ENCODE peak calls at places on chromosomes 3 and 15, in seven cellular contexts. R, V, S, P, C, O and X are unnamed samples.

GRCh38 chr3:179921500-179921899 is 115.2 kb downstream of the PEX5L start:
- DNase-seq in R (peak; percentile 92), O (no peak), C (no peak), S (no peak), V (no peak), P (no peak), X (no peak)

GRCh38 chr3:104582092-104582491 is 784.6 kb upstream of the ALCAM start:
- DNase-seq in P (no peak), O (no peak), R (no peak), V (no peak), S (no peak), C (no peak), X (no peak)

GRCh38 chr15:59991919-59992318 is 12.2 kb upstream of the FOXB1 start:
- DNase-seq in O (no peak), V (no peak), R (no peak), S (no peak), P (no peak), C (no peak), X (no peak)

GRCh38 chr15:33113666-33114483 is 80.6 kb downstream of the FMN1 start:
- DNase-seq in R (no peak), V (no peak), O (no peak), S (no peak), C (no peak), P (no peak), X (no peak)

GRCh38 chr15:52440414-52440813 is 88.3 kb downstream of the MYO5A start:
- DNase-seq in P (peak; percentile 31), C (peak; percentile 6), R (no peak), O (no peak), V (no peak), S (peak; percentile 83), X (no peak)

GRCh38 chr15:78718257-78718656 is 77.2 kb upstream of the CHRNB4 start:
- DNase-seq in C (no peak), P (no peak), R (no peak), O (no peak), V (no peak), S (no peak), X (no peak)

GRCh38 chr3:122513386-122514122 is 1.2 kb downstream of the KPNA1 start:
- DNase-seq in R (no peak), P (no peak), V (no peak), O (no peak), S (no peak), C (no peak), X (peak; percentile 50)

GRCh38 chr3:146177072-146177936 is 16.3 kb upstream of the PLOD2 start:
- DNase-seq in S (no peak), C (no peak), R (no peak), P (no peak), V (no peak), O (no peak), X (no peak)

GRCh38 chr15:34049096-34049495 is 10.1 kb upstream of the AVEN start:
- DNase-seq in O (no peak), R (no peak), P (no peak), V (no peak), C (no peak), S (peak; percentile 91), X (peak; percentile 27)

GRCh38 chr3:137191133-137191923 is 233.5 kb downstream of the IL20RB start:
- DNase-seq in O (no peak), R (no peak), P (no peak), S (no peak), V (peak; percentile 23), C (no peak), X (no peak)

GRCh38 chr3:11643212-11644087 is at the start of gene VGLL4:
- DNase-seq in C (peak; percentile 59), V (peak; percentile 91), R (peak; percentile 83), S (peak; percentile 94), O (peak; percentile 13), P (peak; percentile 65), X (peak; percentile 67)

GRCh38 chr15:53359038-53359437 is 400.4 kb downstream of the WDR72 start:
- DNase-seq in V (no peak), S (no peak), C (no peak), O (no peak), P (no peak), R (no peak), X (no peak)

GRCh38 chr3:150528359-150528797 is 17.9 kb downstream of the SERP1 start:
- DNase-seq in C (no peak), P (no peak), R (peak; percentile 44), O (no peak), V (no peak), S (peak; percentile 31), X (peak; percentile 38)

GRCh38 chr3:133330542-133330941 is 69.3 kb upstream of the BFSP2 start:
- DNase-seq in V (no peak), O (no peak), C (no peak), S (no peak), P (no peak), R (no peak), X (no peak)

GRCh38 chr15:76983588-76984379 is 11.1 kb upstream of the PSTPIP1 start:
- DNase-seq in V (no peak), C (no peak), O (no peak), S (no peak), P (no peak), R (no peak), X (no peak)

GRCh38 chr3:50606596-50606995 is 5.0 kb downstream of the CISH start:
- DNase-seq in P (no peak), O (no peak), V (no peak), C (no peak), R (peak; percentile 78), S (no peak), X (no peak)

GRCh38 chr3:29280675-29281264 is at the start of gene RBMS3:
- DNase-seq in V (peak; percentile 58), O (no peak), S (peak; percentile 97), P (peak; percentile 0), C (no peak), R (peak; percentile 50), X (peak; percentile 11)

GRCh38 chr15:57138260-57138895 is 219.9 kb downstream of the TCF12 start:
- DNase-seq in O (no peak), V (peak; percentile 26), S (peak; percentile 91), P (no peak), R (no peak), C (no peak), X (peak; percentile 19)

GRCh38 chr3:81958967-81959625 is 197.7 kb upstream of the GBE1 start:
- DNase-seq in O (no peak), V (no peak), C (no peak), R (no peak), P (no peak), S (no peak), X (no peak)

GRCh38 chr3:32304510-32304909 is 66.0 kb downstream of the CMTM8 start:
- DNase-seq in P (no peak), V (no peak), O (no peak), R (no peak), C (no peak), S (peak; percentile 43), X (peak; percentile 20)

GRCh38 chr3:77686560-77686959 is 646.7 kb downstream of the ROBO2 start:
- DNase-seq in V (no peak), O (no peak), R (no peak), S (no peak), C (no peak), P (no peak), X (no peak)

GRCh38 chr3:197680955-197681521 is 55.7 kb downstream of the RUBCN start:
- DNase-seq in P (no peak), O (no peak), S (peak; percentile 9), V (peak; percentile 92), C (no peak), R (no peak), X (no peak)

GRCh38 chr3:65884072-65884471 is 154.6 kb downstream of the MAGI1 start:
- DNase-seq in C (no peak), P (no peak), O (no peak), R (no peak), V (no peak), S (no peak), X (no peak)

GRCh38 chr3:14487086-14487485 is 53.1 kb downstream of the GRIP2 start:
- DNase-seq in S (no peak), P (no peak), C (no peak), O (no peak), R (no peak), V (no peak), X (no peak)

GRCh38 chr3:150877303-150877702 is 27.9 kb downstream of the MINDY4B start:
- DNase-seq in V (no peak), P (no peak), R (peak; percentile 37), C (no peak), S (peak; percentile 68), O (no peak), X (no peak)

GRCh38 chr15:90876512-90877170 is 7.7 kb upstream of the FES start:
- DNase-seq in O (no peak), R (no peak), P (no peak), V (no peak), S (no peak), C (no peak), X (no peak)

GRCh38 chr3:28347374-28348285 is 891 bp upstream of the ZCWPW2 start:
- DNase-seq in C (no peak), O (no peak), V (no peak), R (peak; percentile 29), P (no peak), S (peak; percentile 84), X (peak; percentile 1)

GRCh38 chr15:71011503-71012155 is 103.6 kb upstream of the THSD4 start:
- DNase-seq in C (no peak), S (peak; percentile 71), V (peak; percentile 29), O (no peak), R (no peak), P (no peak), X (peak; percentile 83)

GRCh38 chr3:99250821-99251355 is 349.4 kb upstream of the DCBLD2 start:
- DNase-seq in V (no peak), O (no peak), P (no peak), S (peak; percentile 71), C (no peak), R (no peak), X (no peak)